ENCODE peak calls at places on chromosomes 12 and 14, in six cellular contexts. H is RCC 7860, F is posterior cingulate gyrus, K is hepatic stellate cell, Q is hypothalamus, A is activated T-helper 1 cell treated with Interleukin-2 at 50 U/mL for 16 hours. Z is an unnamed sample.

GRCh38 chr12:60173213-60174170 is 577.7 kb downstream of the SLC16A7 start:
- DNase-seq in A (no peak), K (no peak), Q (no peak), H (no peak), F (no peak), Z (no peak)

GRCh38 chr12:739349-739748 is 13.0 kb upstream of the WNK1 start:
- DNase-seq in A (no peak), K (no peak), Q (no peak), H (no peak), F (no peak), Z (no peak)

GRCh38 chr14:65297744-65298143 is 114.8 kb upstream of the FUT8 start:
- DNase-seq in Q (no peak), A (no peak), H (no peak), K (no peak), F (no peak), Z (no peak)

GRCh38 chr12:124396544-124397398 is 101.9 kb downstream of the RFLNA start:
- DNase-seq in F (no peak), A (no peak), Q (no peak), K (no peak), H (no peak), Z (no peak)

GRCh38 chr12:76720068-76720467 is 43.8 kb upstream of the ZDHHC17 start:
- DNase-seq in A (no peak), F (no peak), K (no peak), H (peak), Q (no peak), Z (no peak)

GRCh38 chr12:74538491-74539258 is 1.0 kb downstream of the ATXN7L3B start:
- DNase-seq in A (peak), F (no peak), K (no peak), Q (no peak), H (no peak), Z (peak)

GRCh38 chr12:49863946-49864816 is 21.3 kb upstream of the BCDIN3D start:
- DNase-seq in A (no peak), F (no peak), H (no peak), K (no peak), Q (no peak), Z (no peak)

GRCh38 chr12:18690653-18691052 is 47.2 kb downstream of the PLCZ1 start:
- DNase-seq in Q (no peak), F (no peak), A (no peak), K (peak), H (peak), Z (no peak)

GRCh38 chr14:67883717-67884116 is 64.1 kb downstream of the RAD51B start:
- DNase-seq in F (no peak), A (no peak), K (no peak), H (no peak), Q (no peak), Z (no peak)

GRCh38 chr12:52280319-52280795 is 5.9 kb downstream of the KRT86 start:
- DNase-seq in A (no peak), Q (no peak), K (peak), F (no peak), H (peak), Z (no peak)

GRCh38 chr12:124432376-124432775 is 135.0 kb downstream of the NCOR2 start:
- DNase-seq in K (no peak), A (no peak), H (no peak), Q (no peak), F (no peak), Z (no peak)

GRCh38 chr14:24690492-24690891 is 56.5 kb upstream of the GZMB start:
- DNase-seq in Q (no peak), K (no peak), H (no peak), A (no peak), F (no peak), Z (no peak)

GRCh38 chr12:20105938-20106337 is 262.4 kb upstream of the PDE3A start:
- DNase-seq in A (no peak), H (no peak), F (no peak), K (no peak), Q (no peak), Z (no peak)

GRCh38 chr12:94134226-94134795 is 14.1 kb upstream of the PLXNC1 start:
- DNase-seq in F (no peak), A (no peak), Q (no peak), H (peak), K (peak), Z (no peak)

GRCh38 chr14:90556050-90556477 is 159.2 kb downstream of the CALM1 start:
- DNase-seq in F (peak), H (no peak), Q (peak), A (no peak), K (no peak), Z (no peak)

GRCh38 chr12:102833687-102834435 is 83.2 kb downstream of the PAH start:
- DNase-seq in H (no peak), Q (no peak), F (no peak), K (no peak), A (no peak), Z (no peak)

GRCh38 chr12:43586646-43587245 is 34.7 kb upstream of the ADAMTS20 start:
- DNase-seq in K (no peak), H (no peak), F (no peak), A (no peak), Q (no peak), Z (no peak)

GRCh38 chr12:3278681-3279414 is 201.7 kb downstream of the TSPAN9 start:
- DNase-seq in A (no peak), K (no peak), H (no peak), F (no peak), Q (no peak), Z (no peak)

GRCh38 chr12:25942709-25943108 is 15.8 kb upstream of the RASSF8 start:
- DNase-seq in A (no peak), H (no peak), K (no peak), F (no peak), Q (no peak), Z (no peak)

GRCh38 chr14:29463727-29464370 is 463.8 kb downstream of the PRKD1 start:
- DNase-seq in H (no peak), Q (no peak), K (no peak), A (no peak), F (no peak), Z (no peak)

GRCh38 chr12:109925185-109925835 is 25.2 kb downstream of the TCHP start:
- DNase-seq in A (no peak), H (no peak), K (no peak), F (no peak), Q (no peak), Z (no peak)

GRCh38 chr12:100721193-100721592 is 73.4 kb upstream of the ANO4 start:
- DNase-seq in F (no peak), H (no peak), A (no peak), Q (no peak), K (no peak), Z (no peak)

GRCh38 chr14:75254381-75254821 is 24.2 kb upstream of the FOS start:
- DNase-seq in H (no peak), F (no peak), K (no peak), A (no peak), Q (no peak), Z (no peak)

GRCh38 chr12:6964605-6965025 is 5.8 kb downstream of the PHB2 start:
- DNase-seq in A (no peak), K (no peak), H (no peak), Q (no peak), F (no peak), Z (no peak)

GRCh38 chr14:34682787-34683321 is 31.5 kb downstream of the CFL2 start:
- DNase-seq in H (no peak), Q (no peak), F (no peak), K (no peak), A (no peak), Z (no peak)

GRCh38 chr12:20601668-20602280 is 93.4 kb upstream of the SLCO1C1 start:
- DNase-seq in Q (no peak), H (no peak), K (peak), A (no peak), F (no peak), Z (no peak)

GRCh38 chr12:54133663-54134375 is 55.0 kb downstream of the SMUG1 start:
- DNase-seq in K (no peak), H (no peak), Q (no peak), F (no peak), A (no peak), Z (no peak)

GRCh38 chr14:55388160-55388559 is 23.5 kb downstream of the ATG14 start:
- DNase-seq in A (no peak), K (no peak), Q (no peak), F (no peak), H (no peak), Z (no peak)

GRCh38 chr12:6394398-6394797 is 10.4 kb downstream of the LTBR start:
- DNase-seq in K (no peak), A (no peak), H (no peak), Q (no peak), F (no peak), Z (no peak)

GRCh38 chr14:87615822-87616679 is 376.9 kb downstream of the GALC start:
- DNase-seq in H (no peak), A (no peak), F (peak), K (peak), Q (no peak), Z (no peak)

GRCh38 chr12:113186033-113186365 is 478 bp downstream of the RITA1 start:
- DNase-seq in K (no peak), F (no peak), Q (no peak), H (no peak), A (no peak), Z (no peak)

GRCh38 chr12:72207756-72208155 is 64.4 kb upstream of the TRHDE start:
- DNase-seq in K (no peak), F (no peak), H (no peak), A (no peak), Q (no peak), Z (no peak)

GRCh38 chr14:82806426-82806825 is 1272.8 kb upstream of the SEL1L start:
- DNase-seq in A (no peak), K (no peak), Q (no peak), F (no peak), H (no peak), Z (no peak)

Z was measured in T-helper 17 cell.